ENCODE peak calls at places on chromosomes 2 and 18, in five cellular contexts. J is GM23338, G is MM.1S, O is IMR-90, P is left ventricle myocardium inferior. K is an unnamed sample. For H3K4me1, the result is how much of the 10 kb centered on the place peaks cover.

GRCh38 chr18:48887905-48888531 is 62.7 kb downstream of the SMAD7 start:
- DNase-seq in P (no peak), J (peak), O (no peak), G (no peak), K (no peak)

GRCh38 chr2:107681946-107682345 is 144.7 kb upstream of the RGPD4 start:
- DNase-seq in O (no peak), P (no peak), J (peak), G (no peak), K (no peak)

GRCh38 chr18:24402209-24402785 is 4.7 kb upstream of the OSBPL1A start:
- DNase-seq in P (no peak), J (peak), O (no peak), G (no peak), K (no peak)

GRCh38 chr2:196594158-196594557 is 45.4 kb upstream of the CCDC150 start:
- DNase-seq in O (no peak), P (no peak), G (no peak), J (no peak), K (no peak)

GRCh38 chr2:239157766-239158165 is 243.1 kb downstream of the HDAC4 start:
- DNase-seq in G (peak), P (peak), J (peak), O (peak), K (peak)

GRCh38 chr2:196991061-196991460 is 64.6 kb upstream of the PGAP1 start:
- DNase-seq in O (no peak), G (no peak), J (no peak), P (no peak), K (no peak)

GRCh38 chr18:73047688-73048087 is 179.9 kb upstream of the NETO1 start:
- DNase-seq in J (no peak), G (no peak), O (no peak), P (no peak), K (no peak)

GRCh38 chr2:184402381-184402780 is 195.9 kb upstream of the ZNF804A start:
- DNase-seq in J (no peak), O (no peak), G (no peak), P (no peak), K (no peak)

GRCh38 chr18:8699948-8700347 is 5.4 kb upstream of the MTCL1 start:
- DNase-seq in G (no peak), P (no peak), O (peak), J (no peak), K (no peak)

GRCh38 chr2:223084873-223085272 is 32.9 kb downstream of the KCNE4 start:
- DNase-seq in G (no peak), P (no peak), O (peak), J (peak), K (no peak)

GRCh38 chr2:84288335-84288734 is 170.7 kb downstream of the SUCLG1 start:
- DNase-seq in J (peak), G (no peak), O (no peak), P (no peak), K (no peak)

GRCh38 chr18:62388855-62389760 is 64.0 kb downstream of the TNFRSF11A start:
- DNase-seq in P (no peak), G (no peak), J (no peak), O (no peak), K (no peak)
- H3K4me1 ChIP-seq in P (under half), G (under half), J (under half), O (under half), K (under half)

GRCh38 chr2:121505005-121505404 is 25.7 kb upstream of the RNU4ATAC start:
- DNase-seq in J (no peak), G (no peak), P (no peak), O (peak), K (no peak)
- H3K4me3 ChIP-seq in J (no peak), G (no peak), P (no peak), O (no peak), K (no peak)

GRCh38 chr2:233063269-233063975 is 3.3 kb downstream of the INPP5D start:
- DNase-seq in O (no peak), G (peak), J (peak), P (no peak), K (no peak)
- H3K4me1 ChIP-seq in O (under half), G (under half), J (under half), P (half or more), K (under half)

DNA sequence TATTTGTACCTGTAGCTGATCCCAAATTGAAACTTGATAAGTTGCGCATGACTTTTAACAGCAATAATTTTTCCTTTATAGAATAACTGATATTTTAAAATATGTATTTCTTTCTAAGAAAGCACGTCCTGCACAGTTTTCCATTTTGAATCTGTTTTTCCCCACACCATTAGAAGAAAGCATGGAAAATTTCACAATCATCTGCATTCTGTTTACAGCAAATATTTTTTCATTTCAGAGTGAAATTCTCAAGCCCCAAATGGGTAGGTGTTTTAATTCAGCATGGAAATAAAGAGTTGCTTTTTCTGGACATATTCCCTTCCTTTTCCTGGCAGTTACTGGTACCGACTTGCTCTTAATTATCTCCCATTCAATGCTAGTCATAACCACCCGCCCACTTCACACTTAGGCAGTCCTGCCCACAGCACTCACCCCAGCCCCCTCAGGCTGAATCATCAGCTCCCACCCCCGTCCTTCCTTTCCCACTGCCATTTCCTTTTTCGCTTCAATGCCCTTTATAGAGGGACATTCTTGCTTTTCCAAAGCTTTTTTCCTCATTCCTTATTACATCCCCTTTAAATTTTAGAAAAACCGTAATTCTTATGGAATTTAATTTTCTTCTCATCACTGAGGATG is 89.2 kb upstream of the GLS start:
- DNase-seq in O (peak), G (no peak), J (no peak), P (peak), K (no peak)
- H3K4me3 ChIP-seq in O (no peak), G (no peak), J (no peak), P (no peak), K (no peak)

GRCh38 chr18:13371689-13372404 is 153.3 kb downstream of the LDLRAD4 start:
- DNase-seq in J (no peak), G (peak), P (no peak), O (no peak), K (no peak)
- H3K4me1 ChIP-seq in J (under half), G (under half), P (under half), O (under half), K (under half)

GRCh38 chr2:218882463-218882821 is 1.8 kb downstream of the WNT10A start:
- DNase-seq in O (no peak), P (no peak), G (no peak), J (no peak), K (no peak)

GRCh38 chr2:218879881-218880748 is 537 bp upstream of the WNT10A start:
- DNase-seq in P (no peak), J (peak), O (no peak), G (peak), K (no peak)

GRCh38 chr2:218878941-218879761 is 1.5 kb upstream of the WNT10A start:
- DNase-seq in G (peak), P (peak), O (no peak), J (no peak), K (no peak)

GRCh38 chr2:218881744-218882462 is 1.3 kb downstream of the WNT10A start:
- DNase-seq in G (no peak), P (no peak), O (no peak), J (no peak), K (no peak)

DNA sequence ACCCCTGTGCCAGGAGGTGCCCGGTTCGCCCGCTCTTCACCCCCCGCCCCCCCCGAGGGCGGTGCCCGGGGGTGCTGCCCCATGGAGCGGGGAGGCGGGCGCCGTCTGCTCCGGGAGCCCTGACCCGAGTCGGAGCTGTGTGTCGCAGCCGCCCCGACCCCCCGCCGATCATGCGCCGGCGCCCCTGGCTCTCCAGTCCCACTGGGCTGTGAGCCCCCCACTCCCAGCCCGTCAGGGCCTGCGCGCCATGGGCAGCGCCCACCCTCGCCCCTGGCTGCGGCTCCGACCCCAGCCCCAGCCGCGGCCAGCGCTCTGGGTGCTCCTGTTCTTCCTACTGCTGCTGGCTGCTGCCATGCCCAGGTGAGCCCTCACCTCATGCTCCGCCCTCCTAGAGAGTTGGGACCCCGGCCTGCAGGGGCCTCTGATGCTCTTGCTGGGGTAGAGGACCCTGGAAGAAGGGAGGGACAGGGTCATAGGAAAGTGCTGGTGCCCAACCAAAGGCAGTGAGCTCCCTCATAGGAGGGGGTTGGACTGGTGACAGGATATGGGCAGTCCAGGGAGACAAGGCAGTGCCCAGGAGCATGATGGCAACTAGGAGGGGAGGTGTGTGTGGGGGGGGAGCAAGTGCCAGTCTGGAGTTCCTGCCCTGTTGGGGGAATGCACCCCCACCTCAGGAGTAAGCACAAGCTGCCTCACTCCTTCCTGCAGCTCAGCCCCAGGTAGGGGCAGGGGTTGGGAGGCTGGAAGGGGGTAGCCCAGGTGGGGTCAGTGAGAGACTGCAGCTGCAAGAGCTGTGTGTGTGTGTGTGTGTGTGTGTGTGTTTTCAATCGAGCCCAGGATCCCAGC is at the start of gene WNT10A:
- DNase-seq in J (peak), G (peak), P (no peak), O (no peak), K (no peak)
- H3K4me3 ChIP-seq in J (peak), G (peak), P (peak), O (no peak), K (peak)

GRCh38 chr2:7951001-7951400 is 730.9 kb upstream of the ID2 start:
- DNase-seq in J (no peak), P (no peak), O (no peak), G (no peak), K (no peak)
- H3K4me1 ChIP-seq in J (under half), P (under half), O (under half), G (under half), K (under half)

GRCh38 chr18:5543854-5544389 is at the start of gene EPB41L3:
- DNase-seq in J (peak), O (peak), G (no peak), P (peak), K (peak)
- H3K4me3 ChIP-seq in J (peak), O (peak), G (peak), P (peak), K (peak)